ENCODE peak calls at places on chromosomes 7 and 10, in ten cellular contexts. I is mucosa of gallbladder; T is activated T-cell treated with anti-CD3 and anti-CD28 coated beads, Interleukin-2, amount 50 U/mL, for 48 hours; U is NCI-H146; P is NCI-H1436; B is foreskin keratinocyte; R is NCI-H460; E is kidney; F is NCI-H2081; A is AG04450. Y is an unnamed sample.

GRCh38 chr7:103929808-103930415 is 59.5 kb downstream of the RELN start:
- DNase-seq in F (peak), B (peak), P (no peak), E (no peak), A (no peak), R (no peak), T (no peak), I (no peak), U (peak), Y (peak)

GRCh38 chr10:43872644-43873043 is 224.0 kb upstream of the ZNF32 start:
- DNase-seq in U (no peak), P (no peak), F (no peak), T (peak), B (no peak), R (no peak), A (no peak), E (no peak), I (no peak), Y (no peak)

GRCh38 chr7:70312336-70312735 is 714.1 kb downstream of the AUTS2 start:
- DNase-seq in R (no peak), B (no peak), T (no peak), F (no peak), U (no peak), I (no peak), P (no peak), E (no peak), A (no peak), Y (no peak)

GRCh38 chr7:38584443-38585210 is 46.5 kb downstream of the AMPH start:
- DNase-seq in E (no peak), I (no peak), A (peak), T (no peak), P (no peak), U (no peak), F (no peak), B (no peak), R (no peak), Y (no peak)

GRCh38 chr7:137935849-137936508 is 65.9 kb downstream of the CREB3L2 start:
- DNase-seq in B (no peak), I (no peak), E (no peak), R (no peak), F (no peak), P (no peak), U (no peak), A (no peak), T (no peak), Y (no peak)

GRCh38 chr7:93036807-93037206 is 81.0 kb downstream of the SAMD9 start:
- DNase-seq in A (no peak), F (no peak), B (peak), U (no peak), T (peak), E (no peak), P (no peak), I (no peak), R (no peak), Y (no peak)

GRCh38 chr10:32169556-32169955 is 113.3 kb upstream of the KIF5B start:
- DNase-seq in P (no peak), U (no peak), I (no peak), A (no peak), B (no peak), E (no peak), T (no peak), R (no peak), F (no peak), Y (no peak)

GRCh38 chr7:968205-968754 is 7.1 kb downstream of the COX19 start:
- DNase-seq in R (no peak), E (no peak), P (no peak), U (no peak), T (no peak), I (no peak), B (no peak), A (no peak), F (no peak), Y (no peak)

GRCh38 chr10:118792501-118792900 is 37.7 kb upstream of the CACUL1 start:
- DNase-seq in I (peak), P (no peak), B (no peak), R (no peak), E (no peak), U (no peak), T (no peak), F (no peak), A (no peak), Y (no peak)

GRCh38 chr10:96366508-96366907 is 7.7 kb upstream of the OPALIN start:
- DNase-seq in T (no peak), E (no peak), B (peak), R (no peak), A (peak), U (no peak), F (no peak), I (no peak), P (no peak), Y (no peak)

GRCh38 chr10:34547695-34548094 is 267.4 kb downstream of the PARD3 start:
- DNase-seq in U (no peak), I (no peak), P (no peak), A (no peak), E (no peak), F (no peak), R (no peak), B (no peak), T (no peak), Y (no peak)

GRCh38 chr10:71696635-71697326 is 22.8 kb downstream of the C10orf105 start:
- DNase-seq in B (no peak), P (peak), U (peak), F (no peak), R (peak), T (peak), E (no peak), I (peak), A (no peak), Y (peak)

GRCh38 chr10:109886037-109886787 is 37.1 kb downstream of the XPNPEP1 start:
- DNase-seq in F (no peak), B (no peak), A (no peak), R (no peak), T (no peak), E (no peak), I (no peak), P (no peak), U (no peak), Y (no peak)

GRCh38 chr10:90274721-90275468 is 573.5 kb downstream of the KIF20B start:
- DNase-seq in R (no peak), F (no peak), U (no peak), I (no peak), A (no peak), B (peak), E (no peak), T (no peak), P (no peak), Y (no peak)

GRCh38 chr7:1850976-1851571 is 181.0 kb downstream of the ELFN1 start:
- DNase-seq in U (no peak), F (no peak), I (no peak), B (no peak), A (no peak), R (no peak), E (peak), P (no peak), T (no peak), Y (no peak)

GRCh38 chr10:48251525-48252353 is 22.8 kb downstream of the FRMPD2 start:
- DNase-seq in I (no peak), F (no peak), E (peak), A (no peak), U (peak), R (no peak), B (peak), T (no peak), P (no peak), Y (peak)

GRCh38 chr10:29239569-29240472 is 49.0 kb upstream of the LYZL1 start:
- DNase-seq in I (no peak), A (no peak), B (no peak), U (peak), R (peak), T (no peak), E (no peak), F (no peak), P (no peak), Y (no peak)

GRCh38 chr10:1642600-1643160 is 94.6 kb downstream of the ADARB2 start:
- DNase-seq in U (no peak), I (no peak), A (no peak), R (no peak), F (no peak), P (no peak), T (no peak), E (no peak), B (no peak), Y (no peak)

GRCh38 chr7:157827045-157827862 is 490.4 kb downstream of the DNAJB6 start:
- DNase-seq in P (no peak), U (no peak), A (no peak), T (peak), F (no peak), I (no peak), E (peak), B (no peak), R (no peak), Y (no peak)

GRCh38 chr10:116216676-116217075 is 56.3 kb downstream of the GFRA1 start:
- DNase-seq in I (no peak), E (no peak), U (no peak), R (no peak), T (no peak), A (no peak), P (no peak), B (no peak), F (no peak), Y (no peak)

GRCh38 chr7:2539031-2540028 is 16.0 kb downstream of the BRAT1 start:
- DNase-seq in T (no peak), I (no peak), F (no peak), R (no peak), P (no peak), U (no peak), E (peak), B (no peak), A (no peak), Y (no peak)

GRCh38 chr7:148084138-148084537 is 506.4 kb upstream of the C7orf33 start:
- DNase-seq in R (peak), P (peak), I (peak), B (peak), E (no peak), F (peak), T (peak), U (peak), A (no peak), Y (peak)

GRCh38 chr7:143282124-143282523 is 2.6 kb upstream of the TMEM139 start:
- DNase-seq in I (no peak), T (no peak), R (no peak), E (no peak), F (no peak), U (no peak), P (no peak), B (no peak), A (no peak), Y (no peak)

GRCh38 chr10:70348228-70348850 is 34.1 kb downstream of the LRRC20 start:
- DNase-seq in T (peak), I (no peak), U (peak), P (peak), A (no peak), F (no peak), E (no peak), R (peak), B (no peak), Y (peak)

GRCh38 chr7:92135100-92135429 is 788 bp upstream of the CYP51A1 start:
- DNase-seq in I (peak), T (no peak), U (peak), E (no peak), R (no peak), P (peak), B (no peak), F (peak), A (no peak), Y (peak)

GRCh38 chr7:2108501-2109250 is 124.1 kb downstream of the MAD1L1 start:
- DNase-seq in R (no peak), U (no peak), T (no peak), A (no peak), E (peak), P (no peak), F (no peak), B (no peak), I (no peak), Y (no peak)

GRCh38 chr10:97427571-97428179 is 1.7 kb downstream of the PGAM1 start:
- DNase-seq in P (no peak), U (no peak), A (no peak), E (no peak), T (peak), B (peak), I (peak), F (no peak), R (no peak), Y (no peak)